ENCODE peak calls at places on chromosomes 4 and X, in six cellular contexts. One of them, this sample, is unnamed.

GRCh38 chr4:21888195-21888976 is 60.2 kb downstream of the KCNIP4 start:
- DNase-seq in H9: no peak
- DNase-seq in mesenchymal stem cell: peak
- DNase-seq in IMR-90: peak
- DNase-seq in neuronal stem cell: no peak
- DNase-seq in H1: no peak
- DNase-seq in this sample: no peak

GRCh38 chrX:68238568-68238967 is 194.7 kb downstream of the OPHN1 start:
- DNase-seq in H9: peak
- DNase-seq in mesenchymal stem cell: no peak
- DNase-seq in IMR-90: no peak
- DNase-seq in neuronal stem cell: no peak
- DNase-seq in H1: peak
- DNase-seq in this sample: peak

GRCh38 chr4:59728496-59728895 is 1471.6 kb upstream of the ADGRL3 start:
- DNase-seq in H9: no peak
- DNase-seq in mesenchymal stem cell: peak
- DNase-seq in IMR-90: no peak
- DNase-seq in neuronal stem cell: no peak
- DNase-seq in H1: no peak
- DNase-seq in this sample: peak

GRCh38 chr4:95798003-95798402 is 41.9 kb upstream of the PDHA2 start:
- DNase-seq in H9: no peak
- DNase-seq in mesenchymal stem cell: no peak
- DNase-seq in IMR-90: no peak
- DNase-seq in neuronal stem cell: no peak
- DNase-seq in H1: no peak
- DNase-seq in this sample: no peak

GRCh38 chr4:139843643-139844042 is 178.0 kb downstream of the MGST2 start:
- DNase-seq in H9: no peak
- DNase-seq in mesenchymal stem cell: no peak
- DNase-seq in IMR-90: no peak
- DNase-seq in neuronal stem cell: no peak
- DNase-seq in H1: no peak
- DNase-seq in this sample: no peak

GRCh38 chr4:143343276-143343831 is 6.7 kb downstream of the GAB1 start:
- DNase-seq in H9: no peak
- DNase-seq in mesenchymal stem cell: no peak
- DNase-seq in IMR-90: no peak
- DNase-seq in neuronal stem cell: no peak
- DNase-seq in H1: no peak
- DNase-seq in this sample: peak

GRCh38 chr4:13411942-13412341 is 72.2 kb downstream of the RAB28 start:
- DNase-seq in H9: no peak
- DNase-seq in mesenchymal stem cell: no peak
- DNase-seq in IMR-90: no peak
- DNase-seq in neuronal stem cell: no peak
- DNase-seq in H1: no peak
- DNase-seq in this sample: no peak

GRCh38 chr4:3280466-3280865 is 12.4 kb upstream of the RGS12 start:
- DNase-seq in H9: no peak
- DNase-seq in mesenchymal stem cell: no peak
- DNase-seq in IMR-90: no peak
- DNase-seq in neuronal stem cell: no peak
- DNase-seq in H1: no peak
- DNase-seq in this sample: no peak

GRCh38 chrX:75547137-75547536 is 24.3 kb upstream of the ZDHHC15 start:
- DNase-seq in H9: no peak
- DNase-seq in mesenchymal stem cell: no peak
- DNase-seq in IMR-90: no peak
- DNase-seq in neuronal stem cell: no peak
- DNase-seq in H1: no peak
- DNase-seq in this sample: no peak

GRCh38 chrX:38646129-38646528 is 84.8 kb downstream of the TSPAN7 start:
- DNase-seq in H9: no peak
- DNase-seq in mesenchymal stem cell: no peak
- DNase-seq in IMR-90: no peak
- DNase-seq in neuronal stem cell: no peak
- DNase-seq in H1: no peak
- DNase-seq in this sample: no peak

GRCh38 chr4:157128395-157128794 is 52.4 kb downstream of the GLRB start:
- DNase-seq in H9: no peak
- DNase-seq in mesenchymal stem cell: peak
- DNase-seq in IMR-90: peak
- DNase-seq in neuronal stem cell: no peak
- DNase-seq in H1: no peak
- DNase-seq in this sample: no peak

GRCh38 chr4:1809754-1810502 is 16.8 kb downstream of the FGFR3 start:
- DNase-seq in H9: peak
- DNase-seq in mesenchymal stem cell: peak
- DNase-seq in IMR-90: peak
- DNase-seq in neuronal stem cell: peak
- DNase-seq in H1: peak
- DNase-seq in this sample: peak

GRCh38 chr4:140937866-140938265 is 181.7 kb upstream of the TBC1D9 start:
- DNase-seq in H9: no peak
- DNase-seq in mesenchymal stem cell: peak
- DNase-seq in IMR-90: peak
- DNase-seq in neuronal stem cell: no peak
- DNase-seq in H1: no peak
- DNase-seq in this sample: peak

GRCh38 chrX:82591421-82591820 is 916.7 kb upstream of the POU3F4 start:
- DNase-seq in H9: no peak
- DNase-seq in mesenchymal stem cell: no peak
- DNase-seq in IMR-90: no peak
- DNase-seq in neuronal stem cell: no peak
- DNase-seq in H1: no peak
- DNase-seq in this sample: no peak

GRCh38 chrX:134773041-134773440 is 114.8 kb upstream of the PLAC1 start:
- DNase-seq in H9: no peak
- DNase-seq in mesenchymal stem cell: no peak
- DNase-seq in IMR-90: no peak
- DNase-seq in neuronal stem cell: no peak
- DNase-seq in H1: no peak
- DNase-seq in this sample: no peak

GRCh38 chr4:156820931-156821330 is 150.7 kb downstream of the PDGFC start:
- DNase-seq in H9: no peak
- DNase-seq in mesenchymal stem cell: peak
- DNase-seq in IMR-90: peak
- DNase-seq in neuronal stem cell: no peak
- DNase-seq in H1: no peak
- DNase-seq in this sample: no peak

GRCh38 chr4:137641554-137641953 is 109.3 kb upstream of the PCDH18 start:
- DNase-seq in H9: no peak
- DNase-seq in mesenchymal stem cell: no peak
- DNase-seq in IMR-90: no peak
- DNase-seq in neuronal stem cell: no peak
- DNase-seq in H1: no peak
- DNase-seq in this sample: no peak

GRCh38 chr4:31467781-31468180 is 747.6 kb downstream of the PCDH7 start:
- DNase-seq in H9: no peak
- DNase-seq in mesenchymal stem cell: no peak
- DNase-seq in IMR-90: no peak
- DNase-seq in neuronal stem cell: no peak
- DNase-seq in H1: no peak
- DNase-seq in this sample: no peak

GRCh38 chr4:147425019-147425418 is 55.9 kb upstream of the EDNRA start:
- DNase-seq in H9: no peak
- DNase-seq in mesenchymal stem cell: no peak
- DNase-seq in IMR-90: peak
- DNase-seq in neuronal stem cell: no peak
- DNase-seq in H1: no peak
- DNase-seq in this sample: no peak

GRCh38 chrX:56233100-56233499 is 944 bp downstream of the KLF8 start:
- DNase-seq in H9: peak
- DNase-seq in mesenchymal stem cell: no peak
- DNase-seq in IMR-90: no peak
- DNase-seq in neuronal stem cell: no peak
- DNase-seq in H1: peak
- DNase-seq in this sample: no peak

GRCh38 chrX:106171293-106171692 is 3.2 kb downstream of the PWWP3B start:
- DNase-seq in H9: no peak
- DNase-seq in mesenchymal stem cell: no peak
- DNase-seq in IMR-90: no peak
- DNase-seq in neuronal stem cell: no peak
- DNase-seq in H1: no peak
- DNase-seq in this sample: peak

GRCh38 chrX:21991504-21991903 is 40.6 kb upstream of the PHEX start:
- DNase-seq in H9: no peak
- DNase-seq in mesenchymal stem cell: no peak
- DNase-seq in IMR-90: no peak
- DNase-seq in neuronal stem cell: no peak
- DNase-seq in H1: no peak
- DNase-seq in this sample: no peak

GRCh38 chrX:106606583-106606982 is 5.2 kb upstream of the RADX start:
- DNase-seq in H9: no peak
- DNase-seq in mesenchymal stem cell: no peak
- DNase-seq in IMR-90: no peak
- DNase-seq in neuronal stem cell: no peak
- DNase-seq in H1: no peak
- DNase-seq in this sample: peak

GRCh38 chr4:174681723-174682300 is 147.2 kb downstream of the GLRA3 start:
- DNase-seq in H9: no peak
- DNase-seq in mesenchymal stem cell: peak
- DNase-seq in IMR-90: peak
- DNase-seq in neuronal stem cell: no peak
- DNase-seq in H1: no peak
- DNase-seq in this sample: peak

GRCh38 chr4:77818077-77818666 is 996 bp downstream of the CNOT6L start:
- DNase-seq in H9: peak
- DNase-seq in mesenchymal stem cell: peak
- DNase-seq in IMR-90: peak
- DNase-seq in neuronal stem cell: peak
- DNase-seq in H1: peak
- DNase-seq in this sample: peak
- H2AFZ ChIP-seq in H9: no peak
- H2AFZ ChIP-seq in mesenchymal stem cell: peak
- H2AFZ ChIP-seq in IMR-90: peak
- H2AFZ ChIP-seq in neuronal stem cell: peak
- H2AFZ ChIP-seq in H1: peak
- H2AFZ ChIP-seq in this sample: peak

DNA sequence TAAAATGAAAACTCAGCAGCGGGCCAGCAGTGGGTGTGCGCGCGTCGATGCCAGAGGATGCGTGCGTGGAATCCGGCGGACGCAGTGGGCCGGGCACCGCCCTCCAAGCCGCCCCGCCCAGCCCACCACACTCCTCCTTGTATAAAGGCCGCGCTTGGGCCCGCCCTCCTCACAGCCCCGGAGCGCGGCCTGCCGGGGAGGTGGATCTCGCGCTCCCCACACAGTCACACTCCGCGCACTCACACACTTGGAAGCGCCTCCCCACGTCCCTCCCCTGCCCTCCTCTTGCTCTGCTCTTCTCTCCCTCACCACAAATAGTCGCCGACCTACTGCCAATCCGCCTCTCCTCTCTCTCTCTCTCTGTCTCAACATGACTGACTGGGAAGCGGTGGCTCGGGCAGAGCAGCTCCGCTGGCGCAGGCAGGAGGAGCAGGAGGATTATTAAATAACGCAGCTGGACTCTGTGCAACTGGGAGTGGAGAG is at the start of gene CCSER1:
- DNase-seq in H9: peak
- DNase-seq in mesenchymal stem cell: peak
- DNase-seq in IMR-90: peak
- DNase-seq in neuronal stem cell: peak
- DNase-seq in H1: peak
- DNase-seq in this sample: peak
- H3K18ac ChIP-seq in H9: no peak
- H3K18ac ChIP-seq in mesenchymal stem cell: peak
- H3K18ac ChIP-seq in IMR-90: no peak
- H3K18ac ChIP-seq in neuronal stem cell: peak
- H3K18ac ChIP-seq in H1: peak
- H3K18ac ChIP-seq in this sample: peak

GRCh38 chrX:119468930-119469635 is 839 bp downstream of the SLC25A5 start:
- DNase-seq in H9: peak
- DNase-seq in mesenchymal stem cell: peak
- DNase-seq in IMR-90: peak
- DNase-seq in neuronal stem cell: peak
- DNase-seq in H1: peak
- DNase-seq in this sample: peak
- H3K4ac ChIP-seq in H9: no peak
- H3K4ac ChIP-seq in mesenchymal stem cell: peak
- H3K4ac ChIP-seq in IMR-90: peak
- H3K4ac ChIP-seq in neuronal stem cell: no peak
- H3K4ac ChIP-seq in H1: no peak
- H3K4ac ChIP-seq in this sample: peak

GRCh38 chrX:129741880-129742758 is 3.3 kb downstream of the XPNPEP2 start:
- DNase-seq in H9: peak
- DNase-seq in mesenchymal stem cell: no peak
- DNase-seq in IMR-90: no peak
- DNase-seq in neuronal stem cell: peak
- DNase-seq in H1: peak
- DNase-seq in this sample: no peak

GRCh38 chrX:129736491-129736890 is 2.3 kb upstream of the XPNPEP2 start:
- DNase-seq in H9: no peak
- DNase-seq in mesenchymal stem cell: no peak
- DNase-seq in IMR-90: no peak
- DNase-seq in neuronal stem cell: no peak
- DNase-seq in H1: no peak
- DNase-seq in this sample: no peak

GRCh38 chrX:129739591-129739990 is 812 bp downstream of the XPNPEP2 start:
- DNase-seq in H9: no peak
- DNase-seq in mesenchymal stem cell: no peak
- DNase-seq in IMR-90: no peak
- DNase-seq in neuronal stem cell: no peak
- DNase-seq in H1: no peak
- DNase-seq in this sample: peak

GRCh38 chrX:129737921-129738320 is 858 bp upstream of the XPNPEP2 start:
- DNase-seq in H9: no peak
- DNase-seq in mesenchymal stem cell: peak
- DNase-seq in IMR-90: peak
- DNase-seq in neuronal stem cell: no peak
- DNase-seq in H1: no peak
- DNase-seq in this sample: peak

DNA sequence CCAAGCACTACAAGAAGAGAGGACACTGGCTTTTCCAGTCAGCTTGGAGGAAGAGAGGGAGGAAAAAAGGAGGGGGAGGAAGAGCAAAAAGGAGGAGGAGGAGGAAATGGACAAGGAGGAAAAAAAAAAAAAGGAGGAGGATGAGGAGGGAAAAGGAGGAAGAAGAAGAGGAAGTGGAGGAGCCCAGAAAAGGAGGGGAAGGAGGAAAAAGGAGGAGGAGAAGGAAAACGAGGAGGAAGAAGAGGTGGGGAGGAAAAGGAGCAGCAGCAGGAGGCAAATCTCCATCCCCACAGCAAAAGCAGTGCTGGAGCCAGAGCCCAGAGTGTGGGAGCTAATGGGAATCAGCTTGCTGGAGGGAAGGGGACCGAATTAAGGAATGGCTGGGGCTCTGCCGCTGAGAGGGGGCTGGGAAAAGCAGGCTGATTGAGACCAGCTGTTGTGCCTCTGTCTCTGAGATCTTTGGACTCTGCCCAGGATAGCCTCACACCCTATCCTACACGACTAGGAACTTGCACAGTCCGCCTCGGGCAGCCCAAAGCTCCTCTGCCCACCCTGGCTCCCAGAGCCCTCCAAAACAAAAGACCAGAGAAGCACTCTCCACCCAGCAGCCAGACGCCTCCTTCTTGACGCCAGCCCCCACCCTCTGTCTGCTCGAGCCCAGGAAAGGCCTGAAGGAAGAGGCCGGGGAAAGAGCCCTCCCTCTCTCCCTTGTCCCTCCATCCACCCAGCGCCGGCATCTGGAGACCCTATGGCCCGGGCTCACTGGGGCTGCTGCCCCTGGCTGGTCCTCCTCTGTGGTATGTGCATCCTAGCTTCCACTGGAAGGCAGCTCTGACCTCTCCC is at the start of gene XPNPEP2:
- DNase-seq in H9: no peak
- DNase-seq in mesenchymal stem cell: no peak
- DNase-seq in IMR-90: peak
- DNase-seq in neuronal stem cell: no peak
- DNase-seq in H1: no peak
- DNase-seq in this sample: no peak
- H2AFZ ChIP-seq in H9: no peak
- H2AFZ ChIP-seq in mesenchymal stem cell: peak
- H2AFZ ChIP-seq in IMR-90: peak
- H2AFZ ChIP-seq in neuronal stem cell: peak
- H2AFZ ChIP-seq in H1: peak
- H2AFZ ChIP-seq in this sample: peak